ENCODE peak calls at places on chromosomes 16 and 17, in eight cellular contexts. One of them, this sample, is unnamed.

GRCh38 chr16:85138825-85139627 is 26.8 kb upstream of the CIBAR2 start:
- DNase-seq in glutamatergic neuron: no peak
- DNase-seq in HTR-8/SVneo: no peak
- DNase-seq in SHP77: peak
- DNase-seq in fibroblast of lung: no peak
- DNase-seq in stomach: no peak
- DNase-seq in stimulated activated CD4-positive, alpha-beta T cell treated with anti-CD3 and anti-CD28 coated beads, Interleukin-15, amount 100 ng/mL, for 24 hours: no peak
- DNase-seq in AG08395: no peak
- DNase-seq in this sample: no peak

GRCh38 chr16:15403392-15403995 is 7.9 kb downstream of the MPV17L start:
- DNase-seq in fibroblast of lung: no peak
- DNase-seq in HTR-8/SVneo: no peak
- DNase-seq in glutamatergic neuron: no peak
- DNase-seq in stomach: no peak
- DNase-seq in stimulated activated CD4-positive, alpha-beta T cell treated with anti-CD3 and anti-CD28 coated beads, Interleukin-15, amount 100 ng/mL, for 24 hours: no peak
- DNase-seq in AG08395: no peak
- DNase-seq in SHP77: no peak
- DNase-seq in this sample: no peak

GRCh38 chr16:85463672-85464071 is 149.4 kb upstream of the GSE1 start:
- DNase-seq in fibroblast of lung: no peak
- DNase-seq in SHP77: no peak
- DNase-seq in AG08395: no peak
- DNase-seq in stomach: no peak
- DNase-seq in HTR-8/SVneo: no peak
- DNase-seq in stimulated activated CD4-positive, alpha-beta T cell treated with anti-CD3 and anti-CD28 coated beads, Interleukin-15, amount 100 ng/mL, for 24 hours: no peak
- DNase-seq in glutamatergic neuron: no peak
- DNase-seq in this sample: no peak

GRCh38 chr17:75288784-75289121 is 480 bp downstream of the SLC25A19 start:
- DNase-seq in fibroblast of lung: no peak
- DNase-seq in stimulated activated CD4-positive, alpha-beta T cell treated with anti-CD3 and anti-CD28 coated beads, Interleukin-15, amount 100 ng/mL, for 24 hours: peak
- DNase-seq in HTR-8/SVneo: peak
- DNase-seq in glutamatergic neuron: no peak
- DNase-seq in SHP77: peak
- DNase-seq in stomach: peak
- DNase-seq in AG08395: no peak
- DNase-seq in this sample: peak

GRCh38 chr16:12144355-12144754 is 167.8 kb downstream of the SNX29 start:
- DNase-seq in stimulated activated CD4-positive, alpha-beta T cell treated with anti-CD3 and anti-CD28 coated beads, Interleukin-15, amount 100 ng/mL, for 24 hours: no peak
- DNase-seq in stomach: no peak
- DNase-seq in SHP77: no peak
- DNase-seq in glutamatergic neuron: no peak
- DNase-seq in fibroblast of lung: no peak
- DNase-seq in AG08395: no peak
- DNase-seq in HTR-8/SVneo: no peak
- DNase-seq in this sample: no peak

GRCh38 chr17:18959071-18959844 is 7.3 kb downstream of the SLC5A10 start:
- DNase-seq in fibroblast of lung: no peak
- DNase-seq in stimulated activated CD4-positive, alpha-beta T cell treated with anti-CD3 and anti-CD28 coated beads, Interleukin-15, amount 100 ng/mL, for 24 hours: no peak
- DNase-seq in AG08395: no peak
- DNase-seq in glutamatergic neuron: no peak
- DNase-seq in HTR-8/SVneo: no peak
- DNase-seq in stomach: no peak
- DNase-seq in SHP77: no peak
- DNase-seq in this sample: no peak

GRCh38 chr16:3513892-3514600 is 13.2 kb downstream of the CLUAP1 start:
- DNase-seq in HTR-8/SVneo: no peak
- DNase-seq in AG08395: no peak
- DNase-seq in fibroblast of lung: no peak
- DNase-seq in stimulated activated CD4-positive, alpha-beta T cell treated with anti-CD3 and anti-CD28 coated beads, Interleukin-15, amount 100 ng/mL, for 24 hours: no peak
- DNase-seq in glutamatergic neuron: no peak
- DNase-seq in SHP77: no peak
- DNase-seq in stomach: no peak
- DNase-seq in this sample: peak

GRCh38 chr17:79072544-79072943 is 2.1 kb upstream of the ENGASE start:
- DNase-seq in stimulated activated CD4-positive, alpha-beta T cell treated with anti-CD3 and anti-CD28 coated beads, Interleukin-15, amount 100 ng/mL, for 24 hours: no peak
- DNase-seq in glutamatergic neuron: no peak
- DNase-seq in SHP77: no peak
- DNase-seq in stomach: no peak
- DNase-seq in AG08395: no peak
- DNase-seq in fibroblast of lung: no peak
- DNase-seq in HTR-8/SVneo: no peak
- DNase-seq in this sample: no peak

GRCh38 chr16:85673529-85674417 is 15.0 kb downstream of the GINS2 start:
- DNase-seq in stimulated activated CD4-positive, alpha-beta T cell treated with anti-CD3 and anti-CD28 coated beads, Interleukin-15, amount 100 ng/mL, for 24 hours: no peak
- DNase-seq in stomach: peak
- DNase-seq in SHP77: peak
- DNase-seq in glutamatergic neuron: no peak
- DNase-seq in fibroblast of lung: peak
- DNase-seq in AG08395: peak
- DNase-seq in HTR-8/SVneo: no peak
- DNase-seq in this sample: no peak

GRCh38 chr16:27344707-27345106 is 30.9 kb downstream of the IL4R start:
- DNase-seq in HTR-8/SVneo: no peak
- DNase-seq in SHP77: peak
- DNase-seq in glutamatergic neuron: no peak
- DNase-seq in stimulated activated CD4-positive, alpha-beta T cell treated with anti-CD3 and anti-CD28 coated beads, Interleukin-15, amount 100 ng/mL, for 24 hours: no peak
- DNase-seq in stomach: no peak
- DNase-seq in AG08395: no peak
- DNase-seq in fibroblast of lung: no peak
- DNase-seq in this sample: no peak

GRCh38 chr17:65163990-65164495 is 26.9 kb downstream of the RGS9 start:
- DNase-seq in stimulated activated CD4-positive, alpha-beta T cell treated with anti-CD3 and anti-CD28 coated beads, Interleukin-15, amount 100 ng/mL, for 24 hours: peak
- DNase-seq in glutamatergic neuron: no peak
- DNase-seq in HTR-8/SVneo: peak
- DNase-seq in AG08395: peak
- DNase-seq in stomach: peak
- DNase-seq in fibroblast of lung: peak
- DNase-seq in SHP77: no peak
- DNase-seq in this sample: peak

GRCh38 chr17:29250666-29251065 is 4.0 kb downstream of the CRYBA1 start:
- DNase-seq in SHP77: no peak
- DNase-seq in AG08395: peak
- DNase-seq in stimulated activated CD4-positive, alpha-beta T cell treated with anti-CD3 and anti-CD28 coated beads, Interleukin-15, amount 100 ng/mL, for 24 hours: no peak
- DNase-seq in HTR-8/SVneo: no peak
- DNase-seq in fibroblast of lung: no peak
- DNase-seq in glutamatergic neuron: no peak
- DNase-seq in stomach: no peak
- DNase-seq in this sample: no peak

GRCh38 chr17:63512896-63513644 is 10.1 kb upstream of the KCNH6 start:
- DNase-seq in stimulated activated CD4-positive, alpha-beta T cell treated with anti-CD3 and anti-CD28 coated beads, Interleukin-15, amount 100 ng/mL, for 24 hours: no peak
- DNase-seq in glutamatergic neuron: no peak
- DNase-seq in fibroblast of lung: no peak
- DNase-seq in SHP77: no peak
- DNase-seq in stomach: no peak
- DNase-seq in AG08395: no peak
- DNase-seq in HTR-8/SVneo: no peak
- DNase-seq in this sample: no peak

GRCh38 chr17:81898029-81898866 is 3.8 kb upstream of the NPB start:
- DNase-seq in fibroblast of lung: peak
- DNase-seq in stimulated activated CD4-positive, alpha-beta T cell treated with anti-CD3 and anti-CD28 coated beads, Interleukin-15, amount 100 ng/mL, for 24 hours: no peak
- DNase-seq in glutamatergic neuron: no peak
- DNase-seq in SHP77: no peak
- DNase-seq in AG08395: peak
- DNase-seq in HTR-8/SVneo: no peak
- DNase-seq in stomach: no peak
- DNase-seq in this sample: no peak

GRCh38 chr17:6204203-6204722 is 134.1 kb downstream of the WSCD1 start:
- DNase-seq in HTR-8/SVneo: no peak
- DNase-seq in SHP77: no peak
- DNase-seq in AG08395: no peak
- DNase-seq in glutamatergic neuron: no peak
- DNase-seq in fibroblast of lung: no peak
- DNase-seq in stimulated activated CD4-positive, alpha-beta T cell treated with anti-CD3 and anti-CD28 coated beads, Interleukin-15, amount 100 ng/mL, for 24 hours: no peak
- DNase-seq in stomach: no peak
- DNase-seq in this sample: no peak

GRCh38 chr16:51056331-51056730 is 94.7 kb downstream of the SALL1 start:
- DNase-seq in HTR-8/SVneo: no peak
- DNase-seq in stomach: no peak
- DNase-seq in stimulated activated CD4-positive, alpha-beta T cell treated with anti-CD3 and anti-CD28 coated beads, Interleukin-15, amount 100 ng/mL, for 24 hours: no peak
- DNase-seq in SHP77: no peak
- DNase-seq in fibroblast of lung: no peak
- DNase-seq in AG08395: peak
- DNase-seq in glutamatergic neuron: no peak
- DNase-seq in this sample: no peak